ENCODE peak calls at places on chromosome 2, in seven cellular contexts. S is tibial nerve, C is A549, H is ovary, U is suprapubic skin, Q is H1, N is transverse colon. D is an unnamed sample.

GRCh38 chr2:186645999-186646398 is 47.9 kb upstream of the FAM171B start:
- DNase-seq in C (no peak), N (no peak), U (no peak), S (no peak), Q (no peak), H (no peak), D (no peak)

GRCh38 chr2:104856086-104856972 is 2.4 kb downstream of the POU3F3 start:
- DNase-seq in H (no peak), N (no peak), C (peak), S (no peak), Q (no peak), U (no peak), D (no peak)

GRCh38 chr2:181626671-181627070 is 30.2 kb downstream of the CERKL start:
- DNase-seq in Q (no peak), H (no peak), S (no peak), U (no peak), C (no peak), N (no peak), D (no peak)

GRCh38 chr2:232420463-232421188 is 14.0 kb downstream of the ALPG start:
- DNase-seq in Q (no peak), N (peak), H (no peak), C (peak), U (no peak), S (no peak), D (peak)

GRCh38 chr2:30871980-30872789 is 64.9 kb upstream of the CAPN13 start:
- DNase-seq in C (no peak), N (no peak), U (no peak), H (no peak), S (no peak), Q (peak), D (no peak)

GRCh38 chr2:147782521-147782920 is 62.3 kb upstream of the ACVR2A start:
- DNase-seq in N (no peak), U (no peak), Q (no peak), H (no peak), C (no peak), S (no peak), D (no peak)

GRCh38 chr2:158644139-158644538 is 151.0 kb upstream of the DAPL1 start:
- DNase-seq in Q (no peak), C (no peak), U (no peak), N (no peak), S (no peak), H (no peak), D (no peak)

GRCh38 chr2:164495491-164496223 is 125.6 kb downstream of the GRB14 start:
- DNase-seq in Q (no peak), S (peak), H (no peak), C (peak), N (no peak), U (no peak), D (no peak)

GRCh38 chr2:173130521-173131467 is 55.1 kb downstream of the MAP3K20 start:
- DNase-seq in C (no peak), H (no peak), U (no peak), S (no peak), N (no peak), Q (no peak), D (no peak)

GRCh38 chr2:50223643-50224042 is 808.3 kb downstream of the NRXN1 start:
- DNase-seq in H (no peak), N (no peak), Q (no peak), S (no peak), U (no peak), C (no peak), D (no peak)

GRCh38 chr2:99337931-99338580 is 867 bp downstream of the EIF5B start:
- DNase-seq in Q (no peak), N (no peak), C (peak), H (no peak), U (no peak), S (no peak), D (no peak)

GRCh38 chr2:144619760-144620159 is 99.8 kb upstream of the ZEB2 start:
- DNase-seq in N (no peak), Q (no peak), H (no peak), S (no peak), U (no peak), C (no peak), D (no peak)

GRCh38 chr2:66839551-66840320 is 404.8 kb downstream of the MEIS1 start:
- DNase-seq in S (no peak), H (no peak), Q (no peak), C (peak), N (no peak), U (no peak), D (no peak)

GRCh38 chr2:23806665-23807064 is 120.3 kb downstream of the ATAD2B start:
- DNase-seq in H (no peak), N (no peak), Q (no peak), U (no peak), S (no peak), C (no peak), D (no peak)

GRCh38 chr2:238287702-238288649 is at the start of gene PER2:
- DNase-seq in Q (no peak), S (peak), N (peak), U (peak), C (peak), H (peak), D (peak)

GRCh38 chr2:176096986-176097819 is 2.4 kb upstream of the HOXD12 start:
- DNase-seq in C (peak), Q (peak), S (peak), H (peak), N (peak), U (peak), D (peak)

GRCh38 chr2:15369129-15369528 is 192.0 kb downstream of the NBAS start:
- DNase-seq in N (no peak), H (no peak), Q (no peak), S (no peak), U (no peak), C (no peak), D (no peak)

GRCh38 chr2:27078267-27079194 is at the start of gene EMILIN1:
- DNase-seq in U (peak), C (no peak), N (peak), S (peak), H (peak), Q (no peak), D (peak)

GRCh38 chr2:231780123-231780908 is 766 bp downstream of the PDE6D start:
- DNase-seq in S (no peak), C (no peak), U (peak), Q (no peak), H (no peak), N (peak), D (no peak)

GRCh38 chr2:3491716-3492474 is 27.4 kb downstream of the ADI1 start:
- DNase-seq in U (peak), H (no peak), N (no peak), S (no peak), C (no peak), Q (no peak), D (peak)

GRCh38 chr2:46462936-46463335 is 16.4 kb upstream of the TMEM247 start:
- DNase-seq in Q (no peak), N (no peak), C (no peak), U (no peak), S (no peak), H (no peak), D (no peak)

GRCh38 chr2:57022496-57022895 is 838.7 kb downstream of the CCDC85A start:
- DNase-seq in C (no peak), Q (no peak), S (no peak), H (no peak), N (no peak), U (no peak), D (no peak)

GRCh38 chr2:41836944-41837343 is 210.9 kb upstream of the PKDCC start:
- DNase-seq in S (no peak), C (peak), U (no peak), H (no peak), N (peak), Q (peak), D (peak)

GRCh38 chr2:204529795-204530463 is 15.3 kb upstream of the PARD3B start:
- DNase-seq in N (peak), C (no peak), Q (no peak), H (no peak), S (no peak), U (no peak), D (no peak)

GRCh38 chr2:136206613-136207012 is 88.7 kb upstream of the CXCR4 start:
- DNase-seq in S (no peak), N (peak), Q (no peak), U (no peak), H (no peak), C (no peak), D (no peak)

GRCh38 chr2:64463784-64464183 is 9.8 kb downstream of the LGALSL start:
- DNase-seq in U (no peak), H (no peak), Q (no peak), S (peak), C (no peak), N (no peak), D (no peak)

GRCh38 chr2:135775420-135775819 is 33.8 kb downstream of the UBXN4 start:
- DNase-seq in Q (no peak), S (no peak), C (no peak), U (no peak), N (no peak), H (no peak), D (no peak)

GRCh38 chr2:31284107-31284506 is 50.2 kb downstream of the EHD3 start:
- DNase-seq in N (no peak), C (no peak), S (no peak), Q (no peak), H (no peak), U (no peak), D (no peak)

GRCh38 chr2:44330801-44331200 is 30.5 kb downstream of the PREPL start:
- DNase-seq in S (no peak), N (no peak), C (no peak), Q (no peak), H (no peak), U (no peak), D (no peak)

GRCh38 chr2:223012291-223012690 is 39.7 kb upstream of the KCNE4 start:
- DNase-seq in U (no peak), N (no peak), S (no peak), H (no peak), Q (no peak), C (no peak), D (no peak)

GRCh38 chr2:45123521-45124191 is 114.4 kb upstream of the SIX2 start:
- DNase-seq in U (no peak), Q (no peak), N (no peak), C (no peak), H (no peak), S (no peak), D (no peak)

GRCh38 chr2:59733970-59734369 is 819.5 kb downstream of the BCL11A start:
- DNase-seq in H (no peak), C (no peak), S (no peak), Q (no peak), N (no peak), U (no peak), D (no peak)

GRCh38 chr2:134601266-134601665 is 117.5 kb downstream of the TMEM163 start:
- DNase-seq in U (no peak), H (no peak), S (no peak), Q (no peak), C (no peak), N (no peak), D (no peak)

GRCh38 chr2:167140767-167141166 is 252.5 kb downstream of the XIRP2 start:
- DNase-seq in H (no peak), S (peak), N (no peak), Q (peak), C (peak), U (no peak), D (no peak)

GRCh38 chr2:152504618-152505017 is 169.6 kb downstream of the FMNL2 start:
- DNase-seq in Q (no peak), C (peak), U (no peak), N (no peak), H (no peak), S (no peak), D (no peak)

GRCh38 chr2:47631306-47631705 is 151.6 kb upstream of the MSH6 start:
- DNase-seq in Q (no peak), S (no peak), U (no peak), H (no peak), C (no peak), N (no peak), D (no peak)

GRCh38 chr2:190564838-190565237 is 30.3 kb upstream of the NEMP2 start:
- DNase-seq in C (no peak), H (no peak), N (no peak), S (no peak), U (no peak), Q (no peak), D (no peak)
- TF ChIP-seq EP300 in C (no peak), H (no peak), N (no peak), S (no peak), U (no peak), Q (no peak), D (no peak)

DNA sequence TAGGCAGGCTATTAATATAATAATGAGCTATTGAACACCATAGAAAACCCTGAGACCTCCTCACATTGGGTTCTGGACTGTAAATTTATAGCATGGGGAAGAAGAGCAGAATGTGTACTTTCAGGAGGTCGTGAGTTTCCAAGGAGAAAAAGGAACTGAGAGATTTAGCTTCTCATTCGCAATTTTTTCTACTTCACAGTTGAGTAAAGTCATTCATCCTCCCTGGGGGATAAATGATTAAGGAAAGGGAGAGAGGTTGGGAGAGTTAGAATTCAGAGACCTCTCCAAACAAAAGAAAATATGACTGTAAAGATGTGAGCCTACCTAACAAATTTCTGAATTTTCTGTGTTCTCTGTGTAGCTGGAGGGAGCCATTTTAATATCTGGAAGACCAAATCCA is 205.8 kb upstream of the CYRIA start:
- DNase-seq in C (no peak), Q (no peak), H (no peak), U (no peak), N (no peak), S (no peak), D (no peak)
- TF ChIP-seq EP300 in C (no peak), Q (no peak), H (no peak), U (no peak), N (no peak), S (no peak), D (no peak)

GRCh38 chr2:69776886-69777777 is 35.2 kb downstream of the ANXA4 start:
- DNase-seq in N (no peak), U (no peak), H (no peak), C (no peak), Q (peak), S (no peak), D (peak)

GRCh38 chr2:69780907-69781306 is 39.0 kb downstream of the ANXA4 start:
- DNase-seq in H (no peak), S (no peak), C (peak), U (no peak), Q (no peak), N (no peak), D (no peak)

GRCh38 chr2:69781321-69782248 is 39.7 kb downstream of the ANXA4 start:
- DNase-seq in S (no peak), C (peak), H (no peak), N (peak), U (no peak), Q (no peak), D (peak)

GRCh38 chr2:69777778-69778089 is 35.8 kb downstream of the ANXA4 start:
- DNase-seq in S (no peak), C (no peak), Q (no peak), H (no peak), N (no peak), U (no peak), D (no peak)

DNA sequence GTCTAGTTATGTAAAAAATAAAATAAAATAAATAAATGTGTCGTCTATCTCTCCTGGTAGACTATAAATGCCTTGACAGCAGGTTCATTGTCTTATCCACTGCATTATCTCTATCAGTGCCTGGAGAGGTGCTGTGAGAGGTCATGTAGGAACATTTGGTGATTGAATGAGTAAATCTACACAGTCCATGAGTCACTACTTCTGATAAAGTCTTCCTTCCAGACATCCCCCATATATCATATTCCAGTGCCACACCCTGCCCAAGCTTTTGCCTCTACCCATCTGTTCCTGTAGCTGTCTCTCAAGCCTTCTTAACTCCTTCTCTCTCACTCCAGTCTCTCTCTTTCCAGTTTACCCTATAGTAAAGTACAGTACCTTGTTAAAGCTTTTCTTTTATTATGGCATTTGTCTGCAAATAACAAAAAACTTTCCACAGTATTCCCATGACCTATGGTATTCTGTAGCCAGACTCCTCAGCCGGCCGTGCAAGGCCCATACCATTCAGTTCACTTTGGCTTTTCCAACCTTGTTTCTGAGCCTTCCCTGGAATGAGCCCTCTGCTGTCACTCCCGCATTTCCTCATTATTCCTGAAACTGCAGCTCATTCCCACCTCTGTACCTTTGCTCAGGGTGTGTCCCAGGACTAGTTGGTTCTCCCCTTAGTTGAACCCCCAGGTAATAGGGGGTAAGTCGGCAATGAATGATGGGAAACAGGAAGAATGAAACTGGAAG is 37.5 kb downstream of the ANXA4 start:
- DNase-seq in U (no peak), N (peak), C (peak), Q (no peak), H (no peak), S (no peak), D (no peak)
- TF ChIP-seq EP300 in U (no peak), N (no peak), C (peak), Q (no peak), H (no peak), S (no peak), D (no peak)

DNA sequence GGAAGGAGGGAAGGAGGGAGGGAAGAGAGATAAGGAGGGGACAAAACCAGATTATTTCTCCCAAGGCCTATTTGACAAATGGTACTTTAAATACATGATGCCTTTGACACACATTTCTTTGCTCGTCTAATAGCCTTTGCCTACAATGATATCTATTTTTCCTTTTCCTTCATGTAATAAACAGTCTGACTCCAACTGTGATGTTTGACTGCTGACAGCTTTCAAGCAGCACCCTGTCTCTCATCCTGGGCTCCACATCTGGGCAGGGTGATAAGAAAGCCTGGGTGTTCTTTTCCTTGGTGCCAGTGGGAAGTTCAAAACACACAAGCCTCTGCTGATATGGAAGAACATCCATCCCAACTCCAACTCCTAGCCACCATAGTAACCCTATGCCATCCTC is 1277.7 kb upstream of the NXPH2 start:
- DNase-seq in H (no peak), S (no peak), Q (no peak), N (no peak), U (no peak), C (no peak), D (no peak)
- TF ChIP-seq EP300 in H (no peak), S (no peak), Q (no peak), N (no peak), U (no peak), C (no peak), D (no peak)

GRCh38 chr2:86211033-86211795 is 12.0 kb downstream of the MRPL35 start:
- DNase-seq in Q (no peak), H (no peak), U (no peak), C (no peak), N (no peak), S (no peak), D (no peak)
- TF ChIP-seq EP300 in Q (no peak), H (no peak), U (no peak), C (no peak), N (no peak), S (no peak), D (no peak)

GRCh38 chr2:10482979-10483378 is 34.9 kb upstream of the ODC1 start:
- DNase-seq in H (no peak), C (no peak), U (no peak), N (no peak), Q (no peak), S (no peak), D (no peak)
- TF ChIP-seq EP300 in H (no peak), C (no peak), U (no peak), N (no peak), Q (no peak), S (no peak), D (no peak)

GRCh38 chr2:6341730-6342129 is 524.0 kb downstream of the CMPK2 start:
- DNase-seq in N (no peak), C (no peak), U (no peak), H (no peak), S (no peak), Q (no peak), D (no peak)
- TF ChIP-seq EP300 in N (no peak), C (no peak), U (no peak), H (no peak), S (no peak), Q (no peak), D (no peak)

GRCh38 chr2:33426666-33427231 is 49.7 kb upstream of the RASGRP3 start:
- DNase-seq in C (peak), Q (no peak), U (no peak), N (no peak), H (no peak), S (no peak), D (peak)
- TF ChIP-seq EP300 in C (no peak), Q (no peak), U (no peak), N (no peak), H (no peak), S (no peak), D (no peak)

DNA sequence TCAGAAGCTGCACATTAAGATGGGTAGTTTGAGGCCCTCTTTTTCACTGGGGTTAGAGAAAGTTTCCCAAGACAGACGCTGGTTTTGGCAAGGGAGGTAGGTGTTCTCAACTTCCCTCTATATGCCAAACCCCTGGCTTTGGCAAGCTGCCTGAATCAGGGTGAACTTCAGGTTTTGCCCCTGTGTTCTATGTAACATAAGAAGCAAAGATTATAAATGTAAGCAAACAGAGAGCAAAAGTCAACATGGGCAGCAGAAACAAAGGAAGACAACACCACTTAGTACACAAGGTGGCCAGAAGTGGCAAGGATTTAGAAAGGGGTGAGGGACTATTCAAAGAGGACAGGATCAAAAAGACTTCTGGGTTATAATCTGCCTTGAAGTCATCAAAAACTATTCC is 70.5 kb upstream of the TFCP2L1 start:
- DNase-seq in U (no peak), Q (no peak), C (no peak), H (no peak), S (no peak), N (peak), D (peak)
- TF ChIP-seq EP300 in U (no peak), Q (no peak), C (no peak), H (no peak), S (no peak), N (no peak), D (no peak)

DNA sequence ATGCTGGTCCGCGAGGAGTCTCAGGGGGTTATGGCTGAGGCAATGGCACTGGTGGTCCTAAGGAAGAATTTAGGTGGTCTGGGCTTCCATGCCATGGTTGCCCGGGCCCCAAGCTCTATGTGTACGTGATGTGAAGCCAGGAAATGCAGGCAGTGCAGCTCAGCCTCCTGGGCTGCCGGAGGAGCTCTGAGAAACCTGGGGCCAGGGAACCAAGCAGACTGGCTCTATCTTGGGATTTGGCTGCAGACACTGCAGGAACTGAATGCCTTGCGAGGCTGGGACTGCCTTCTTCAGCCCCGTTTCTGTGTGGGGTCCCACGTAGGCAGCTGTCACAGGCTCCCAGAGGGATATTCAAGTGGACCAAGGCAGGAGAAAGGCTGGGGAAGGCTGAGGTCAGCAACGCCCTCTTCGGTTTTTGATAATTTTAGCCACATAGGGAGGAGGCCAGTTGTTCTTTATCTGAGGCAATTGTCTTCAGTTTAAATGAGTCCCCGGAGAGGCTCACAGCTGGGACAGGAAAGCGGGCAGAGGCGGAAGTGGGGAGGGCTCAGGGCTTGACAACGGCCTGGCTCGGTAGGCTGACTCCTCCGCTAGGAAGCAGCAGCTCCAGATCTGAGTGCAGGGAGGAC is 77.7 kb downstream of the RHOB start:
- DNase-seq in N (peak), H (no peak), S (no peak), C (no peak), Q (no peak), U (no peak), D (no peak)
- TF ChIP-seq EP300 in N (no peak), H (no peak), S (no peak), C (no peak), Q (no peak), U (no peak), D (no peak)